ENCODE peak calls at places on chromosomes 3 and 15, in seven cellular contexts. Z is mesenchymal stem cell, B is neuronal stem cell, H is H9, P is trophoblast cell, S is H1, K is IMR-90. X is an unnamed sample.

GRCh38 chr3:24192469-24193056 is 247.5 kb downstream of the NR1D2 start:
- DNase-seq in Z (no peak), B (no peak), H (no peak), P (no peak), S (no peak), K (no peak), X (no peak)

GRCh38 chr3:87468235-87468634 is 191.9 kb upstream of the POU1F1 start:
- DNase-seq in Z (no peak), B (no peak), H (no peak), P (no peak), S (no peak), K (no peak), X (no peak)

GRCh38 chr3:126339466-126339865 is 17.7 kb downstream of the KLF15 start:
- DNase-seq in Z (no peak), B (no peak), H (no peak), P (no peak), S (no peak), K (no peak), X (no peak)

GRCh38 chr3:192812736-192813383 is 85.5 kb upstream of the FGF12 start:
- DNase-seq in Z (peak; percentile 78), B (peak; percentile 56), H (no peak), P (peak; percentile 82), S (no peak), K (peak; percentile 70), X (peak; percentile 75)

GRCh38 chr3:127073931-127074820 is 91.3 kb downstream of the PLXNA1 start:
- DNase-seq in Z (no peak), B (no peak), H (no peak), P (peak; percentile 71), S (no peak), K (no peak), X (no peak)

GRCh38 chr3:144301863-144302262 is 330.2 kb downstream of the DIPK2A start:
- DNase-seq in Z (no peak), B (no peak), H (no peak), P (no peak), S (no peak), K (no peak), X (no peak)

GRCh38 chr15:70059476-70060213 is 38.1 kb downstream of the TLE3 start:
- DNase-seq in Z (no peak), B (no peak), H (no peak), P (no peak), S (no peak), K (no peak), X (no peak)

GRCh38 chr15:58923696-58924300 is 9.7 kb downstream of the SLTM start:
- DNase-seq in Z (no peak), B (no peak), H (no peak), P (no peak), S (no peak), K (no peak), X (no peak)

DNA sequence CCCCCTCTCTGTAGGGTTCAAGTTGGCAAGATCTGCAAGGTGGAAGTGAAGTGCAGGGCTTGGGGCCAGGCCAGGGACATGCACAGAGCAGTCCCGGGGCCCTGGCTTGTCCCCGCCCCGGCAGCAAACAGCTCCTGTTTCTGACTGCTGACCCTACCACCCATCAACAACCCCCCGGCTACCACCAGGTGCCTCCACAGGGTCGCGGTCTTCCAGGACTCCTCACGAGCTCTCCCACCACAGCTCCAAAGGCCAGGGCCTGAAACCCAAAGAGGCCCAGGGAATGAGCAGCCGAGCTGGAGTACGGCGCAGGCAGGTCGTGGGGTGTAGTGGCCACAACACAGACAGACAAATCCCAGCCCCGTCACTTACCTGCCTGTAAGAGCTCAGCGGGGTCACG is 121.3 kb upstream of the SMAD3 start:
- DNase-seq in Z (no peak), B (no peak), H (no peak), P (no peak), S (no peak), K (no peak), X (no peak)
- H3K4me2 ChIP-seq in Z (no peak overlapping the region), B (no peak overlapping the region), H (no peak overlapping the region), P (no peak overlapping the region), S (no peak overlapping the region), K (no peak overlapping the region), X (no peak overlapping the region)

GRCh38 chr15:51183076-51183475 is 88.4 kb upstream of the TNFAIP8L3 start:
- DNase-seq in Z (no peak), B (no peak), H (no peak), P (no peak), S (no peak), K (no peak), X (no peak)

GRCh38 chr15:51186121-51186795 is 91.6 kb upstream of the TNFAIP8L3 start:
- DNase-seq in Z (no peak), B (no peak), H (no peak), P (no peak), S (no peak), K (no peak), X (no peak)

GRCh38 chr15:51185213-51185619 is 90.5 kb upstream of the TNFAIP8L3 start:
- DNase-seq in Z (no peak), B (no peak), H (no peak), P (no peak), S (no peak), K (no peak), X (no peak)

GRCh38 chr15:51186846-51187340 is 92.2 kb upstream of the TNFAIP8L3 start:
- DNase-seq in Z (no peak), B (no peak), H (no peak), P (no peak), S (no peak), K (no peak), X (no peak)

GRCh38 chr15:51184637-51185036 is 89.9 kb upstream of the TNFAIP8L3 start:
- DNase-seq in Z (no peak), B (no peak), H (no peak), P (no peak), S (no peak), K (no peak), X (no peak)
- H3K27ac ChIP-seq in Z (no peak overlapping the region), B (no peak overlapping the region), H (no peak overlapping the region), P (no peak overlapping the region), S (no peak overlapping the region), K (no peak overlapping the region), X (no peak overlapping the region)

DNA sequence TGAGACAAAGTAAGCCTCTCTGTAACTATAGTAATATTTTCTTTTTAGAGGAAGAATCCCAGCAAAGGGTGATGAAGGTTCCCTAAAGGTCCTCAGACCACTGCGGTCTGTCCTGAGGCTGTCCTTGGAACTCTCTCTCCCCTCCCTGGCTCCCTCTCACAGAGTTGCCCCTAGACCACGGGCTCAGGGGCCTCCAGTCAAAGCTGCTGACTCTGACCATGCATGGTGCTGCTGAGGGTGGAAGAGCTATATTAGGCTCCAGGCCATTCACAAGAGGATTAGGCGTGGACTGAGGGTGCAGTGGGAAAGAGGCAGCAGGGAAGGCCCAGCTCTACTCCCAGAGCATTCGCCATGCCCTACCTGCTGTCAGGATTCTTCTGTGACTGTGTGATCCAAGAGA is 14.6 kb downstream of the CAPN3 start:
- DNase-seq in Z (no peak), B (no peak), H (no peak), P (no peak), S (no peak), K (no peak), X (no peak)
- H3K23ac ChIP-seq in Z (no peak overlapping the region), B (no peak overlapping the region), H (no peak overlapping the region), P (no peak overlapping the region), S (no peak overlapping the region), K (no peak overlapping the region), X (no peak overlapping the region)

GRCh38 chr15:85707519-85708338 is 87.0 kb downstream of the KLHL25 start:
- DNase-seq in Z (peak; percentile 87), B (no peak), H (no peak), P (peak; percentile 13), S (no peak), K (peak; percentile 51), X (peak; percentile 64)

GRCh38 chr15:85704021-85704420 is 90.7 kb downstream of the KLHL25 start:
- DNase-seq in Z (peak; percentile 55), B (no peak), H (no peak), P (no peak), S (no peak), K (peak; percentile 29), X (no peak)

GRCh38 chr15:85706779-85707518 is 87.8 kb downstream of the KLHL25 start:
- DNase-seq in Z (peak; percentile 89), B (no peak), H (no peak), P (peak; percentile 10), S (no peak), K (peak; percentile 36), X (peak; percentile 49)

GRCh38 chr15:85702321-85703230 is 92.1 kb downstream of the KLHL25 start:
- DNase-seq in Z (peak; percentile 83), B (no peak), H (no peak), P (no peak), S (no peak), K (peak; percentile 75), X (no peak)

DNA sequence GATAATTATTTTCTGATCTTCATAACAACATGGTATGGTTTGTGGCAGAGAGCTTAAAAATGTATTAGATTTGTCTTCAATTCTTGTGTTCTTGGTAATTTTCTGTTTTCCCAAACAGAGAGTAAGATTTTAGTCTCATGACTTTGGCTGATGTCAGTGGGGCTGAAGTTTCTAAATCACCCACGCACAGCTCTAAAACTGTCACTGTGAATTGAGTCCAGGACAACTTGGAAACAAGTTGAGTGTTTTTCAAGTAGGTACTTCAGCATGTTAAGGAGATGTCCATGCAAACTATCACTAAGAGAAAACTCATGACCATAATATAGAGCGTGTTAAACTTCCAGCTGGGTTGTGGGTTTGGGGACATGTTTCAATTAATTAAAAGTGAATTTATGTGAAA is 90.0 kb downstream of the KLHL25 start:
- DNase-seq in Z (peak; percentile 86), B (no peak), H (no peak), P (no peak), S (no peak), K (no peak), X (no peak)
- H3K4me2 ChIP-seq in Z (no peak overlapping the region), B (no peak overlapping the region), H (no peak overlapping the region), P (no peak overlapping the region), S (no peak overlapping the region), K (no peak overlapping the region), X (no peak overlapping the region)

GRCh38 chr3:54599741-54600140 is 328.1 kb downstream of the LRTM1 start:
- DNase-seq in Z (no peak), B (no peak), H (no peak), P (no peak), S (no peak), K (no peak), X (no peak)
- H3K27ac ChIP-seq in Z (no peak overlapping the region), B (no peak overlapping the region), H (no peak overlapping the region), P (no peak overlapping the region), S (no peak overlapping the region), K (no peak overlapping the region), X (no peak overlapping the region)

DNA sequence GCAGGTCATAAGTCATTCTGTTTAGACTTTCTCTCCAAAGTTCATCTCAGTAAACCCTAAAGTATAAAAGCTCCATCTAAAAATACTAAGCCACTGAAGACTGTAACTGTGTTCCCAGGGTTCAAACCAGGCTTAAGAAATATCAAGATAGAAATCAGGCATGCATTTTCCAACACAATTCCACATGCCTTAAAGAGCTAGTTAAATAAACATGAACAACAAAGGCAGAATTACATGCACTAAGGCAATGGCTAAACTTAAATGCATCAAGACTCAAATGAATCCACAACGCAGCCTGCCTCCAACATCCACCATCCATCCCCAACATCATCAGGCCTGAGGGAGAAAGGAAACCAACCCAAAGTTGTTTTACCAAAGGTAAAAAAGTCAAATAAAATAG is 46.1 kb downstream of the DMXL2 start:
- DNase-seq in Z (peak; percentile 66), B (no peak), H (no peak), P (no peak), S (no peak), K (no peak), X (no peak)
- H3K23ac ChIP-seq in Z (no peak overlapping the region), B (no peak overlapping the region), H (no peak overlapping the region), P (no peak overlapping the region), S (no peak overlapping the region), K (no peak overlapping the region), X (no peak overlapping the region)